ENCODE peak calls at places on chromosomes 5 and 9, in eight cellular contexts. J is sigmoid colon, G is H1, C is A549, V is upper lobe of left lung, N is HepG2, P is suprapubic skin, I is SK-N-SH. L is an unnamed sample.

GRCh38 chr9:125758986-125759811 is 12.0 kb downstream of the PBX3 start:
- DNase-seq in J (peak), G (no peak), C (no peak), V (no peak), N (peak), P (no peak), I (peak), L (no peak)

GRCh38 chr5:41068169-41068568 is 3.0 kb downstream of the MROH2B start:
- DNase-seq in J (no peak), G (no peak), C (no peak), V (no peak), N (no peak), P (no peak), I (no peak), L (no peak)

GRCh38 chr9:68785965-68786364 is 80.9 kb downstream of the PIP5K1B start:
- DNase-seq in J (no peak), G (no peak), C (no peak), V (no peak), N (no peak), P (no peak), I (no peak), L (no peak)

GRCh38 chr9:18238752-18239151 is 235.2 kb upstream of the ADAMTSL1 start:
- DNase-seq in J (no peak), G (no peak), C (no peak), V (no peak), N (no peak), P (no peak), I (no peak), L (no peak)

GRCh38 chr9:37471942-37472679 is 6.9 kb upstream of the ZBTB5 start:
- DNase-seq in J (no peak), G (no peak), C (peak), V (no peak), N (peak), P (no peak), I (no peak), L (no peak)

GRCh38 chr5:122723606-122724352 is 51.1 kb upstream of the SNX2 start:
- DNase-seq in J (no peak), G (no peak), C (no peak), V (no peak), N (no peak), P (no peak), I (no peak), L (no peak)

GRCh38 chr9:79134654-79135053 is 437.1 kb upstream of the TLE4 start:
- DNase-seq in J (no peak), G (peak), C (no peak), V (no peak), N (no peak), P (no peak), I (no peak), L (no peak)

GRCh38 chr5:147989977-147990376 is 73.8 kb upstream of the SPINK5 start:
- DNase-seq in J (no peak), G (no peak), C (no peak), V (no peak), N (no peak), P (no peak), I (no peak), L (no peak)

GRCh38 chr5:133344266-133344665 is 268.1 kb downstream of the FSTL4 start:
- DNase-seq in J (no peak), G (no peak), C (no peak), V (no peak), N (no peak), P (no peak), I (no peak), L (no peak)

GRCh38 chr5:72288923-72289322 is 31.1 kb downstream of the MRPS27 start:
- DNase-seq in J (no peak), G (no peak), C (no peak), V (no peak), N (no peak), P (no peak), I (no peak), L (no peak)

GRCh38 chr5:33235304-33235703 is 205.5 kb upstream of the TARS1 start:
- DNase-seq in J (no peak), G (no peak), C (no peak), V (no peak), N (no peak), P (no peak), I (no peak), L (no peak)

GRCh38 chr9:16627967-16628366 is 242.5 kb downstream of the BNC2 start:
- DNase-seq in J (peak), G (no peak), C (no peak), V (no peak), N (no peak), P (peak), I (peak), L (peak)

GRCh38 chr5:173627271-173627670 is 10.8 kb upstream of the BOD1 start:
- DNase-seq in J (no peak), G (no peak), C (no peak), V (no peak), N (no peak), P (no peak), I (no peak), L (no peak)

GRCh38 chr9:91195372-91196012 is 166.2 kb downstream of the AUH start:
- DNase-seq in J (no peak), G (peak), C (no peak), V (no peak), N (peak), P (no peak), I (no peak), L (no peak)

GRCh38 chr5:68459093-68459492 is 243.5 kb downstream of the PIK3R1 start:
- DNase-seq in J (no peak), G (no peak), C (no peak), V (no peak), N (peak), P (no peak), I (no peak), L (no peak)

GRCh38 chr9:125650271-125650737 is 56.7 kb downstream of the MAPKAP1 start:
- DNase-seq in J (no peak), G (no peak), C (no peak), V (no peak), N (no peak), P (no peak), I (no peak), L (no peak)

GRCh38 chr5:1412163-1412562 is 33.1 kb downstream of the SLC6A3 start:
- DNase-seq in J (peak), G (no peak), C (no peak), V (no peak), N (no peak), P (peak), I (no peak), L (no peak)

GRCh38 chr9:125608488-125609224 is 98.4 kb downstream of the MAPKAP1 start:
- DNase-seq in J (no peak), G (no peak), C (no peak), V (no peak), N (no peak), P (no peak), I (peak), L (peak)

GRCh38 chr5:38249812-38250211 is 8.5 kb upstream of the EGFLAM start:
- DNase-seq in J (no peak), G (no peak), C (no peak), V (no peak), N (no peak), P (no peak), I (no peak), L (no peak)

GRCh38 chr5:140795259-140795641 is 598 bp downstream of the PCDHA2 start:
- DNase-seq in J (no peak), G (no peak), C (peak), V (no peak), N (no peak), P (no peak), I (no peak), L (no peak)

GRCh38 chr5:179553875-179554274 is 3.5 kb downstream of the RUFY1 start:
- DNase-seq in J (no peak), G (no peak), C (no peak), V (no peak), N (peak), P (no peak), I (no peak), L (no peak)

GRCh38 chr5:143851383-143851782 is 39.4 kb downstream of the HMHB1 start:
- DNase-seq in J (no peak), G (no peak), C (no peak), V (no peak), N (no peak), P (no peak), I (no peak), L (no peak)

GRCh38 chr5:146703499-146703898 is 175.1 kb downstream of the PPP2R2B start:
- DNase-seq in J (no peak), G (no peak), C (no peak), V (no peak), N (no peak), P (no peak), I (no peak), L (no peak)

GRCh38 chr9:113454914-113455761 is 8.4 kb upstream of the RGS3 start:
- DNase-seq in J (peak), G (no peak), C (no peak), V (no peak), N (peak), P (no peak), I (no peak), L (peak)

GRCh38 chr5:13218518-13218917 is 726.0 kb downstream of the DNAH5 start:
- DNase-seq in J (no peak), G (no peak), C (peak), V (peak), N (no peak), P (no peak), I (no peak), L (no peak)

GRCh38 chr9:98867434-98868168 is 60.1 kb downstream of the GALNT12 start:
- DNase-seq in J (peak), G (no peak), C (no peak), V (no peak), N (no peak), P (peak), I (no peak), L (peak)

GRCh38 chr9:124220551-124221451 is 36.9 kb upstream of the NEK6 start:
- DNase-seq in J (peak), G (no peak), C (peak), V (no peak), N (peak), P (peak), I (peak), L (no peak)

GRCh38 chr9:655875-656274 is 185.6 kb upstream of the DMRT1 start:
- DNase-seq in J (peak), G (no peak), C (no peak), V (no peak), N (no peak), P (peak), I (no peak), L (peak)

GRCh38 chr5:80182802-80183645 is 72.8 kb downstream of the SERINC5 start:
- DNase-seq in J (no peak), G (no peak), C (no peak), V (no peak), N (no peak), P (no peak), I (no peak), L (no peak)

GRCh38 chr5:80187274-80187673 is 68.6 kb downstream of the SERINC5 start:
- DNase-seq in J (no peak), G (no peak), C (no peak), V (no peak), N (no peak), P (no peak), I (no peak), L (no peak)

GRCh38 chr5:80184235-80185023 is 71.4 kb downstream of the SERINC5 start:
- DNase-seq in J (no peak), G (no peak), C (peak), V (no peak), N (peak), P (no peak), I (no peak), L (no peak)

GRCh38 chr5:80186634-80187033 is 69.2 kb downstream of the SERINC5 start:
- DNase-seq in J (no peak), G (no peak), C (no peak), V (no peak), N (no peak), P (no peak), I (no peak), L (no peak)

GRCh38 chr5:80185095-80185494 is 70.8 kb downstream of the SERINC5 start:
- DNase-seq in J (no peak), G (no peak), C (no peak), V (no peak), N (no peak), P (no peak), I (no peak), L (peak)
- H3K27ac ChIP-seq in J (no peak), G (peak), C (peak), V (peak), N (peak), P (peak), I (no peak), L (no peak)

DNA sequence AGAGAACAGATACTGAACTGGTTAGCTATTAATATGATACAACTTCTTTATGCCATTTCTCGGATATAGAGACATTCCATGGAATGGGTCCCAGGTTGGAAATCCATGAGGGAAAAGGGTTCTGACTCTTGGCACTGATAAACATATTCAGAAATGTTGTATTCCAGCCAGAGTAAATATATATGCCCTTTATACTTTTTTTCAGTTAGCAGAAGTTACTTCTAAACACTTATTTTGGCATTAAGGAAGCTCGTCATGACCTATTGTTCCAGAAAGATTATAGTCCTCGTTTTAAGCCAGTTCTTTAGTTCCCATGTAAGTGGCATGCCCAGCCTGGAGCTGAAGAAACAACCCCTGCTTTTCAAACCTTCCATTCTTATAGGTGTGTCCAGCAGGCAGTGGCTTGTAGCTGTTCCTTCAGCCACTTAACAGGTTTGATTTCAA is 181.6 kb downstream of the CD180 start:
- DNase-seq in J (no peak), G (no peak), C (no peak), V (no peak), N (no peak), P (no peak), I (no peak), L (no peak)
- H3K4me3 ChIP-seq in J (peak), G (no peak), C (no peak), V (peak), N (no peak), P (peak), I (peak), L (peak)

GRCh38 chr9:133880851-133881634 is 111.1 kb downstream of the VAV2 start:
- DNase-seq in J (no peak), G (no peak), C (no peak), V (peak), N (no peak), P (no peak), I (peak), L (no peak)
- TF ChIP-seq EP300 in J (no peak), G (no peak), C (no peak), V (no peak), N (no peak), P (no peak), I (peak), L (no peak)

GRCh38 chr5:118990582-118990981 is 2.2 kb upstream of the DTWD2 start:
- DNase-seq in J (no peak), G (no peak), C (no peak), V (no peak), N (no peak), P (no peak), I (no peak), L (no peak)

GRCh38 chr5:118984602-118985001 is 3.7 kb downstream of the DTWD2 start:
- DNase-seq in J (no peak), G (no peak), C (no peak), V (no peak), N (no peak), P (no peak), I (no peak), L (no peak)

GRCh38 chr5:118987988-118988945 is at the start of gene DTWD2:
- DNase-seq in J (peak), G (peak), C (peak), V (peak), N (peak), P (peak), I (peak), L (peak)

DNA sequence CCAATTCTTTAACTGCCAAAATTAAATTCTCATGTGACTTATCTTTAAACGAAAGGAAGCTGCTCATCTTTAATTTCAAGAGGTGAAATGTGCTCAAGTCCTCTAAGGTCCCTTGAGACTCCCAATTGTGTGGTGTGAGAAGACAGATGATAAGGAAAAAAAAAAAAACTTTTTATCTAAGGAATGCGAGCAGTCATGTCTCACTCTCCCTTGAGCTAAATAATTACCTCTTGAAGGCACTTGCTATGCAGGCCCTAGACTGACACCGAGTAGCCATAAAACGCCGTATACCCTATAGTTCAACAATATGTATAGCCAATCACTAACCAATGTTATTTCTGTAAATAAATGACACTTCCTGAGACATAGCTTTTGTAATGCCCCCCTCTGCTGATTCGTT is 1.5 kb upstream of the DTWD2 start:
- DNase-seq in J (no peak), G (no peak), C (no peak), V (no peak), N (no peak), P (no peak), I (no peak), L (no peak)
- H3K27ac ChIP-seq in J (no peak), G (no peak), C (no peak), V (no peak), N (no peak), P (no peak), I (no peak), L (no peak)

GRCh38 chr9:137236238-137236935 is 4.7 kb upstream of the TUBB4B start:
- DNase-seq in J (peak), G (peak), C (peak), V (peak), N (peak), P (peak), I (peak), L (peak)
- H3K4me3 ChIP-seq in J (peak), G (no peak), C (no peak), V (peak), N (peak), P (peak), I (peak), L (peak)

GRCh38 chr9:92614763-92615441 is 55.0 kb downstream of the IPPK start:
- DNase-seq in J (peak), G (no peak), C (no peak), V (no peak), N (no peak), P (no peak), I (no peak), L (peak)
- TF ChIP-seq EP300 in J (no peak), G (no peak), C (no peak), V (no peak), N (no peak), P (no peak), I (no peak), L (no peak)

DNA sequence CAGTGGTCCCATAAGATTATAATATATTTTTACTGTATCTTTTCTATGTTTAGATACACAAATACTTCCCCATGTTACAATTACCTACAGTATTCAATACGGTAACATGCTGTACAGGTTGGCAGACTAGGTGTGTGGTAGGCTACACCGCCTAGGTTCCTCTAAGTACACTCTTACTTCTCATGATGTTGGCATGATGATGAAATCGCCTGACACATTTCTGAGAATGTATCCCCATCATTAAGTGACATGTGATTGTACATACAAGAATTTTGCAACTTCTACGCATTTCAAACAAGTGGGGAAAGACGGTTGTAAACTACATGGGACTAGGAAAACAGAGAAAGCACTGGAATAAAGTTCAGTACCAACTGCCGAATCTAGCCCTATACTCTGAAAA is 53.3 kb downstream of the SETX start:
- DNase-seq in J (no peak), G (no peak), C (no peak), V (no peak), N (no peak), P (no peak), I (no peak), L (no peak)
- H3K27ac ChIP-seq in J (no peak), G (no peak), C (no peak), V (no peak), N (no peak), P (no peak), I (no peak), L (no peak)

GRCh38 chr5:59893436-59894227 is at the start of gene PDE4D:
- DNase-seq in J (peak), G (peak), C (peak), V (peak), N (no peak), P (peak), I (peak), L (no peak)
- H3K4me3 ChIP-seq in J (peak), G (peak), C (peak), V (no peak), N (no peak), P (peak), I (peak), L (no peak)

GRCh38 chr9:33223696-33224095 is 16.3 kb upstream of the SPINK4 start:
- DNase-seq in J (no peak), G (no peak), C (no peak), V (no peak), N (no peak), P (no peak), I (no peak), L (no peak)

GRCh38 chr9:33225319-33226152 is 14.4 kb upstream of the SPINK4 start:
- DNase-seq in J (no peak), G (peak), C (no peak), V (no peak), N (peak), P (peak), I (peak), L (peak)

GRCh38 chr9:33222031-33222430 is 17.9 kb upstream of the SPINK4 start:
- DNase-seq in J (no peak), G (no peak), C (no peak), V (no peak), N (no peak), P (no peak), I (no peak), L (no peak)

GRCh38 chr9:33221568-33221884 is 18.4 kb upstream of the SPINK4 start:
- DNase-seq in J (no peak), G (no peak), C (no peak), V (no peak), N (no peak), P (peak), I (no peak), L (no peak)

DNA sequence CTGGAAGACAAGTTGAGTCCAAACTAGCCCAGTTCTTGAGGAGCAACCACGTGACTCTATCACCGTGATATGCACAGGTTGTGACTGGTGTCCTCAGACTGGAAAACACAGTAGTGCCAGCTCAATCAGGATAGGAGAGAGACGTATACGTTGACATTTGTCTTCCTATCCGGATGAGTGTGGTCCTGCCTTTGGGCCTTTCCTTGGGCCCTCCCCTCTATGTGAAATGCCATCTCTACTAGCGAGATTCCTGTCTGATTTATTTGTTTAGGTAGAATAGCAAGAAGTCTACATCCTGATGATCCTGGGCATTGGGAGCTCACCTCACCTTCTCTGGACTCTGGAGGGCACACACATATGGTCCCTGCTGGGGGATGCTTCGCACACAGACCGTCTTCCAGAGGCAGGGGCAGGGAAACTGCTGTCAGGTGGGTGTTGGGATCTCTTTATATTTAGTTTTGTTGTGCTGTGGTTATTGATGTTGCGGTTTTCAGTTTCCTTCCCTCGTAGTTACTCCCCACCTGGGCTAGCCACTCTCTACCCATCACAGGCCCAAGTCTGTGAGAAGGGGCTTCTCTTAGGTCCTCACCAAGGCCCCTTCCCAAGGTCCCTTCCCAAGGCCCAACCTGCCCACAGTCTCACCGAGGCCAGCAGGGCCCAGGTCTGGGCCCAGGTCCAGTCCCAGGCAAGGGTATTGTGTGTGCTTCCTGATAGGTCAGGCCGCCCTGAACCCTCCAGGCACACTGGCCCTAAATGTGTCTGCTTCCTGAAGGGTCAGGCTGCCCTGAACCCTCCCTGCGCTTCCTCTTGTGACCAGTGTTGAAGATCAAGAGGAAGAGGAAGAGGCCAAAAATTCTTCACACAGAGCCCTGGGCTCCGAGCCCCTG is 19.0 kb upstream of the SPINK4 start:
- DNase-seq in J (no peak), G (no peak), C (no peak), V (peak), N (no peak), P (peak), I (no peak), L (no peak)
- TF ChIP-seq EP300 in J (peak), G (no peak), C (no peak), V (no peak), N (no peak), P (no peak), I (no peak), L (no peak)

L was measured in ovary.